ENCODE peak calls at places on chromosomes 2 and 18, in six cellular contexts. Q is progenitor cell of endocrine pancreas, G is GM13977, V is WTC11, T is omental fat pad, I is cardiac fibroblast. S is an unnamed sample.

GRCh38 chr2:144454466-144455287 is 65.2 kb downstream of the ZEB2 start:
- DNase-seq in Q (no peak), G (no peak), V (no peak), T (no peak), I (no peak), S (no peak)

GRCh38 chr18:23924813-23925212 is 89.7 kb upstream of the TTC39C start:
- DNase-seq in Q (no peak), G (no peak), V (no peak), T (no peak), I (peak), S (no peak)

GRCh38 chr2:172929644-172930043 is 146.0 kb upstream of the MAP3K20 start:
- DNase-seq in Q (no peak), G (no peak), V (no peak), T (no peak), I (peak), S (no peak)

GRCh38 chr2:175441361-175441760 is 259.9 kb upstream of the ATP5MC3 start:
- DNase-seq in Q (no peak), G (no peak), V (no peak), T (no peak), I (no peak), S (no peak)

GRCh38 chr2:240917009-240917683 is 11.0 kb downstream of the CROCC2 start:
- DNase-seq in Q (no peak), G (no peak), V (peak), T (no peak), I (no peak), S (no peak)

GRCh38 chr2:230575640-230576324 is 136.9 kb upstream of the CAB39 start:
- DNase-seq in Q (no peak), G (no peak), V (no peak), T (no peak), I (no peak), S (no peak)

GRCh38 chr2:98601532-98602132 is 6.7 kb downstream of the COA5 start:
- DNase-seq in Q (no peak), G (peak), V (peak), T (no peak), I (peak), S (no peak)

GRCh38 chr2:144514731-144515424 is 5.0 kb downstream of the ZEB2 start:
- DNase-seq in Q (no peak), G (no peak), V (no peak), T (no peak), I (no peak), S (no peak)

GRCh38 chr18:71252351-71252862 is 963.6 kb downstream of the SOCS6 start:
- DNase-seq in Q (no peak), G (no peak), V (no peak), T (no peak), I (no peak), S (no peak)

GRCh38 chr2:147774805-147775204 is 70.0 kb upstream of the ACVR2A start:
- DNase-seq in Q (no peak), G (no peak), V (no peak), T (no peak), I (no peak), S (no peak)

GRCh38 chr2:232890896-232891601 is 21.0 kb downstream of the SNORC start:
- DNase-seq in Q (peak), G (no peak), V (peak), T (no peak), I (peak), S (no peak)

GRCh38 chr2:20080839-20081348 is 29.5 kb upstream of the LAPTM4A start:
- DNase-seq in Q (no peak), G (no peak), V (peak), T (no peak), I (no peak), S (no peak)

GRCh38 chr2:122319551-122320132 is 564.2 kb downstream of the TSN start:
- DNase-seq in Q (no peak), G (no peak), V (no peak), T (no peak), I (peak), S (no peak)

GRCh38 chr2:72118951-72119350 is 28.7 kb downstream of the CYP26B1 start:
- DNase-seq in Q (no peak), G (no peak), V (no peak), T (no peak), I (no peak), S (no peak)

GRCh38 chr2:236956641-236957040 is 129.0 kb upstream of the COPS8 start:
- DNase-seq in Q (no peak), G (no peak), V (no peak), T (no peak), I (no peak), S (no peak)

GRCh38 chr18:57603871-57604270 is 17.4 kb upstream of the FECH start:
- DNase-seq in Q (no peak), G (no peak), V (no peak), T (no peak), I (no peak), S (no peak)

GRCh38 chr2:181313845-181314244 is 143.3 kb upstream of the ITGA4 start:
- DNase-seq in Q (no peak), G (no peak), V (no peak), T (no peak), I (no peak), S (no peak)

GRCh38 chr2:8592736-8593135 is 89.1 kb upstream of the ID2 start:
- DNase-seq in Q (no peak), G (no peak), V (no peak), T (peak), I (no peak), S (no peak)

GRCh38 chr18:47175283-47175894 is 775 bp downstream of the IER3IP1 start:
- DNase-seq in Q (no peak), G (no peak), V (no peak), T (no peak), I (peak), S (no peak)

GRCh38 chr18:74141638-74142037 is 6.0 kb downstream of the FBXO15 start:
- DNase-seq in Q (no peak), G (no peak), V (no peak), T (no peak), I (no peak), S (no peak)

GRCh38 chr18:32019251-32019943 is 772 bp downstream of the RNF125 start:
- DNase-seq in Q (no peak), G (peak), V (peak), T (peak), I (peak), S (no peak)
- TF ChIP-seq CTCF in Q (no peak), G (peak), V (no peak), T (no peak), I (no peak), S (no peak)

DNA sequence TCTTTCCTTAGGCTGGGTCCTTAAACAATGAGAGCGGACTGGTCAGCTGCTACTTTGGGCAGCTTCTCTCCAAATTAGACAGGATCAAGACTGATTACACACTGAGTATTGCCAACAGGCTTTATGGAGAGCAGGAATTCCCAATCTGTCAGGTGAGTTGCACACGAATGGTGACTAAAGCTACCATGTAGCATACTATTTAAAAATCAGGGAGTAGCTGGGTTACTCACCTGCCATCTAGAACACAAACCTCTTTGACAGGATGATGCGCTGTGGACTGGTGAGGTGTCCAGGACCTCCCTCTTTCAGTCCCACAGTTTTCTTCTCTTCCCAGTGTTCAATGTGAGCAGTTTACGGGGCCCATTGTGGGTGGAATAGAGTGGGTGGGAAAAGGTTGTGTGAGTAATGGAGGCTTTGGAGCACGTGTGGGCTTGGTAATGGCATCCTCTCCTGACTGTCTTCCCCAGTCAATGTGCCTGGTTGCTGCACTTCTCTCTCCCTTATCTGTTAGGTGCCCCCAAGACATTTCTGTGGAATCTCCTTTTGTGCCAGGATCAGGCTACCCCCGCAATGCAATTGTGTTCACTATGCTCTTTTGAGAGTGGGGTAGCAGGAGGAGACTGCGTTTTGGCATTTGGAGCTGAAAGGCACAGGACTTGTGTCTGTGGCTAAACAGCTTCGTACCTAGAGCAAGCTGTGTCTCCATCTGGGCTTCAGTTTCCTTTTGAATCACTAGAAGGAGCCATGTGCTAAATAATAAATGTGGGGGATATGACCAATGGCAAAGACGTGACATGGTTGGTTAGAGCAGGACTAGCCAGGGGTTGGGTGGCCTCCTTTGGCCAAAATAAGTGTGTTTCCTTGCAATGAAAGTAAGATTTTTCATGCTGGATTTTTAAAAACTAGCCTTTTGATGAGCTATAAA is 17.7 kb downstream of the SERPINB12 start:
- DNase-seq in Q (no peak), G (no peak), V (no peak), T (no peak), I (no peak), S (no peak)
- TF ChIP-seq CTCF in Q (no peak), G (no peak), V (no peak), T (no peak), I (no peak), S (no peak)

GRCh38 chr2:170932948-170933347 is 3.9 kb downstream of the GORASP2 start:
- DNase-seq in Q (no peak), G (no peak), V (no peak), T (no peak), I (no peak), S (no peak)
- TF ChIP-seq CTCF in Q (no peak), G (no peak), V (no peak), T (no peak), I (no peak), S (no peak)

GRCh38 chr2:1675633-1676032 is 68.7 kb downstream of the PXDN start:
- DNase-seq in Q (no peak), G (no peak), V (no peak), T (no peak), I (peak), S (peak)
- TF ChIP-seq CTCF in Q (no peak), G (no peak), V (no peak), T (no peak), I (peak), S (no peak)

DNA sequence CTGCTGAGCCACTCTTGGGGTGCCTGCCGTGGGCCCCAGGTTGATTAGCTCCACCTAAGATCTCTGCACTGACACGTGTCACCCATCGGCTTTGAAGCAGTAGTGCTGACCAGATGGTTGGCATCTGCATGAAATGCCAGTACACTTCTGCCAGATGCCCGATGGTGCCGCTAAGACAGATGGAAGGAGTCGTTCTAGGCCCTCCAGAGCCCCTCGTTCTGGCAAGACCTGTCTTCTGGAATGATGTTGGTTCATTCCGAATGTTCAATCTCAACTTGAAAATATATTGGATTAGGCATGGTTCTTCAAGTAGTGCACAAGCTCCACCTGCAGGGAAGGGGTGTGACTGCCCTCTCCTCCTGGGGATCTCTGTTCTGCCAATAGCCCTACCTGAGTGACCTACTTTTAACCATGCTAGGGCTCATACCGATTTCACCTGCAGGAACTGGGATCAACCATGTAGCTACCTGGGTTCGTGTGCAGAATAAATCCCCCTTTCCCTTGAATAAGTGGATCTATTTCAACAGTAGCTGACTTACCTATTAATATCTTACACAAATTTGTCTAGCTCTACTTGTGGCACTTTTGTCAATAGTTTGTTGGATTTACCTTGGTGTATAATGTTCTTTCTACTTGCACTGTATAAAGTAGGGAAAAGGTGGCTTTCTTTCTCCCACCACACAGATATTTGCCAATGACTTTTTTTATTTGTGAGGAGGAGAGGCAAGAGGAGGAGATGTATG is 342.6 kb downstream of the CTNNA2 start:
- DNase-seq in Q (no peak), G (no peak), V (peak), T (no peak), I (no peak), S (no peak)
- TF ChIP-seq CTCF in Q (peak), G (no peak), V (peak), T (no peak), I (no peak), S (no peak)

GRCh38 chr18:59011786-59012185 is 127.9 kb upstream of the SEC11C start:
- DNase-seq in Q (no peak), G (no peak), V (no peak), T (no peak), I (no peak), S (no peak)

GRCh38 chr18:59008302-59008974 is 131.2 kb upstream of the SEC11C start:
- DNase-seq in Q (no peak), G (no peak), V (no peak), T (no peak), I (peak), S (no peak)

GRCh38 chr18:59012815-59013677 is 126.6 kb upstream of the SEC11C start:
- DNase-seq in Q (no peak), G (no peak), V (no peak), T (no peak), I (no peak), S (no peak)

GRCh38 chr18:59006461-59007067 is 133.1 kb upstream of the SEC11C start:
- DNase-seq in Q (no peak), G (no peak), V (no peak), T (no peak), I (peak), S (no peak)

DNA sequence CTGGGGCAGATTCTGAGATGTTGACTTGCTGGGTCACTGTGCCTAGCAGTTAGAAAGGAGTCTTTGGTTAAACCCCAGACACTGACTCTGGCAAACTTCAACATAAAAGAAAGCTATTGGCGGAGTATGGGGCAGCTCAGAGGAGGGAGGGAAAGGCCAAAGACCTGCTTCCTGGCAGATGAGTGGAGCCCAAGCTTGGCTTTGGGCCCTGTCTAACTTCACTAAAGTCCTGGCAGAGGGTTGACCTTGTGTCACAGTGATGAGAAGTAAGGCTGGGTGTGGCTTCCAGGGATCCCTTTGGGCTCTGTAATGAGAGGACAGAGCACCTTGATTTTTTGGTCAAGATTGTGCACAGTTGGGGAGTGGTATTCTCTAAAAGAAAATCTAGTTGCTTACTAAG is 129.8 kb upstream of the SEC11C start:
- DNase-seq in Q (no peak), G (no peak), V (no peak), T (no peak), I (no peak), S (no peak)
- TF ChIP-seq CTCF in Q (no peak), G (no peak), V (no peak), T (no peak), I (no peak), S (no peak)

DNA sequence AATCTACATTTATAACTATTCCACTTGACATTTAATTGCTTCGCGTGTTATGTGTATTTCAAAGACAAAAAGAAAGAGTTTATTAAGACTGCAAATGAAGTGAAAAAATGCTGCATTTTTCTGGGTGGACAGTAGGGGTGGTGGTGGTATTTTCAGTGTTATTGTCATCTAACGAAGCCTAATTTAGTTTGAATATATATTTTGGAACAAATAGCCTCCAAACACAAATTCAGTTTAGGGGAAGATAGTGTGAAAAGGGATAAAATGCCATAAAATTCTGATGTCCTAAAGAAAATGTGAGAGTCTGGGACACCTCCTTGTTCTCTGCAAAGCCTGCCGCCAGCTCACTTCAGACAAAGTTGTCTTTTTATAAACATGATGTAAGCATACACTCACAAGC is 425.1 kb downstream of the NRXN1 start:
- DNase-seq in Q (no peak), G (no peak), V (no peak), T (no peak), I (no peak), S (no peak)
- TF ChIP-seq CTCF in Q (peak), G (no peak), V (no peak), T (no peak), I (no peak), S (peak)

S was measured in tibial nerve.